ENCODE peak calls at places on chromosomes 7 and 10, in nine cellular contexts. One of them, this sample, is unnamed.

GRCh38 chr7:145909956-145910611 is 206.5 kb upstream of the CNTNAP2 start:
- DNase-seq in amniotic stem cell: no peak
- DNase-seq in activated T-helper 9 cell treated with anti-CD3 and anti-CD28 coated beads, Interleukin-2, amount 50 U/mL, for 16 hours: no peak
- DNase-seq in T-helper 17 cell: no peak
- DNase-seq in memory B cell: no peak
- DNase-seq in AG09309: no peak
- DNase-seq in stimulated activated effector memory CD8-positive, alpha-beta T cell treated with anti-CD3 and anti-CD28 coated beads, Interleukin-12 subunit alpha, Interleukin-12 subunit beta, amount 100 ng/mL, for 72 hours: no peak
- DNase-seq in stimulated activated CD4-positive, alpha-beta T cell treated with anti-CD3 and anti-CD28 coated beads, Interleukin-1b, Interleukin-23, amount 100 ng/mL, for 48 hours: no peak
- DNase-seq in NCI-H774: no peak
- DNase-seq in this sample: no peak

GRCh38 chr7:35584990-35585389 is 109.9 kb downstream of the HERPUD2 start:
- DNase-seq in amniotic stem cell: no peak
- DNase-seq in activated T-helper 9 cell treated with anti-CD3 and anti-CD28 coated beads, Interleukin-2, amount 50 U/mL, for 16 hours: no peak
- DNase-seq in T-helper 17 cell: no peak
- DNase-seq in memory B cell: no peak
- DNase-seq in AG09309: no peak
- DNase-seq in stimulated activated effector memory CD8-positive, alpha-beta T cell treated with anti-CD3 and anti-CD28 coated beads, Interleukin-12 subunit alpha, Interleukin-12 subunit beta, amount 100 ng/mL, for 72 hours: no peak
- DNase-seq in stimulated activated CD4-positive, alpha-beta T cell treated with anti-CD3 and anti-CD28 coated beads, Interleukin-1b, Interleukin-23, amount 100 ng/mL, for 48 hours: no peak
- DNase-seq in NCI-H774: no peak
- DNase-seq in this sample: no peak

GRCh38 chr7:25720427-25720826 is 431.6 kb upstream of the NFE2L3 start:
- DNase-seq in amniotic stem cell: no peak
- DNase-seq in activated T-helper 9 cell treated with anti-CD3 and anti-CD28 coated beads, Interleukin-2, amount 50 U/mL, for 16 hours: no peak
- DNase-seq in T-helper 17 cell: no peak
- DNase-seq in memory B cell: no peak
- DNase-seq in AG09309: no peak
- DNase-seq in stimulated activated effector memory CD8-positive, alpha-beta T cell treated with anti-CD3 and anti-CD28 coated beads, Interleukin-12 subunit alpha, Interleukin-12 subunit beta, amount 100 ng/mL, for 72 hours: no peak
- DNase-seq in stimulated activated CD4-positive, alpha-beta T cell treated with anti-CD3 and anti-CD28 coated beads, Interleukin-1b, Interleukin-23, amount 100 ng/mL, for 48 hours: no peak
- DNase-seq in NCI-H774: no peak
- DNase-seq in this sample: no peak

GRCh38 chr7:3733541-3734140 is 432.6 kb downstream of the SDK1 start:
- DNase-seq in amniotic stem cell: no peak
- DNase-seq in activated T-helper 9 cell treated with anti-CD3 and anti-CD28 coated beads, Interleukin-2, amount 50 U/mL, for 16 hours: no peak
- DNase-seq in T-helper 17 cell: no peak
- DNase-seq in memory B cell: no peak
- DNase-seq in AG09309: no peak
- DNase-seq in stimulated activated effector memory CD8-positive, alpha-beta T cell treated with anti-CD3 and anti-CD28 coated beads, Interleukin-12 subunit alpha, Interleukin-12 subunit beta, amount 100 ng/mL, for 72 hours: no peak
- DNase-seq in stimulated activated CD4-positive, alpha-beta T cell treated with anti-CD3 and anti-CD28 coated beads, Interleukin-1b, Interleukin-23, amount 100 ng/mL, for 48 hours: no peak
- DNase-seq in NCI-H774: no peak
- DNase-seq in this sample: no peak

GRCh38 chr7:24668922-24669635 is 88.2 kb downstream of the GSDME start:
- DNase-seq in amniotic stem cell: no peak
- DNase-seq in activated T-helper 9 cell treated with anti-CD3 and anti-CD28 coated beads, Interleukin-2, amount 50 U/mL, for 16 hours: no peak
- DNase-seq in T-helper 17 cell: no peak
- DNase-seq in memory B cell: no peak
- DNase-seq in AG09309: no peak
- DNase-seq in stimulated activated effector memory CD8-positive, alpha-beta T cell treated with anti-CD3 and anti-CD28 coated beads, Interleukin-12 subunit alpha, Interleukin-12 subunit beta, amount 100 ng/mL, for 72 hours: no peak
- DNase-seq in stimulated activated CD4-positive, alpha-beta T cell treated with anti-CD3 and anti-CD28 coated beads, Interleukin-1b, Interleukin-23, amount 100 ng/mL, for 48 hours: no peak
- DNase-seq in NCI-H774: no peak
- DNase-seq in this sample: no peak

GRCh38 chr10:68955414-68955785 is 570 bp upstream of the DDX21 start:
- DNase-seq in amniotic stem cell: no peak
- DNase-seq in activated T-helper 9 cell treated with anti-CD3 and anti-CD28 coated beads, Interleukin-2, amount 50 U/mL, for 16 hours: no peak
- DNase-seq in T-helper 17 cell: no peak
- DNase-seq in memory B cell: no peak
- DNase-seq in AG09309: no peak
- DNase-seq in stimulated activated effector memory CD8-positive, alpha-beta T cell treated with anti-CD3 and anti-CD28 coated beads, Interleukin-12 subunit alpha, Interleukin-12 subunit beta, amount 100 ng/mL, for 72 hours: no peak
- DNase-seq in stimulated activated CD4-positive, alpha-beta T cell treated with anti-CD3 and anti-CD28 coated beads, Interleukin-1b, Interleukin-23, amount 100 ng/mL, for 48 hours: peak; percentile 39
- DNase-seq in NCI-H774: no peak
- DNase-seq in this sample: no peak

GRCh38 chr7:3068568-3068967 is 24.9 kb upstream of the CARD11 start:
- DNase-seq in amniotic stem cell: no peak
- DNase-seq in activated T-helper 9 cell treated with anti-CD3 and anti-CD28 coated beads, Interleukin-2, amount 50 U/mL, for 16 hours: no peak
- DNase-seq in T-helper 17 cell: no peak
- DNase-seq in memory B cell: no peak
- DNase-seq in AG09309: no peak
- DNase-seq in stimulated activated effector memory CD8-positive, alpha-beta T cell treated with anti-CD3 and anti-CD28 coated beads, Interleukin-12 subunit alpha, Interleukin-12 subunit beta, amount 100 ng/mL, for 72 hours: no peak
- DNase-seq in stimulated activated CD4-positive, alpha-beta T cell treated with anti-CD3 and anti-CD28 coated beads, Interleukin-1b, Interleukin-23, amount 100 ng/mL, for 48 hours: no peak
- DNase-seq in NCI-H774: no peak
- DNase-seq in this sample: no peak

GRCh38 chr7:41399171-41399570 is 303.7 kb downstream of the INHBA start:
- DNase-seq in amniotic stem cell: no peak
- DNase-seq in activated T-helper 9 cell treated with anti-CD3 and anti-CD28 coated beads, Interleukin-2, amount 50 U/mL, for 16 hours: no peak
- DNase-seq in T-helper 17 cell: no peak
- DNase-seq in memory B cell: no peak
- DNase-seq in AG09309: no peak
- DNase-seq in stimulated activated effector memory CD8-positive, alpha-beta T cell treated with anti-CD3 and anti-CD28 coated beads, Interleukin-12 subunit alpha, Interleukin-12 subunit beta, amount 100 ng/mL, for 72 hours: no peak
- DNase-seq in stimulated activated CD4-positive, alpha-beta T cell treated with anti-CD3 and anti-CD28 coated beads, Interleukin-1b, Interleukin-23, amount 100 ng/mL, for 48 hours: no peak
- DNase-seq in NCI-H774: no peak
- DNase-seq in this sample: no peak

GRCh38 chr10:65555192-65555591 is 1370.6 kb upstream of the LRRTM3 start:
- DNase-seq in amniotic stem cell: no peak
- DNase-seq in activated T-helper 9 cell treated with anti-CD3 and anti-CD28 coated beads, Interleukin-2, amount 50 U/mL, for 16 hours: no peak
- DNase-seq in T-helper 17 cell: no peak
- DNase-seq in memory B cell: no peak
- DNase-seq in AG09309: no peak
- DNase-seq in stimulated activated effector memory CD8-positive, alpha-beta T cell treated with anti-CD3 and anti-CD28 coated beads, Interleukin-12 subunit alpha, Interleukin-12 subunit beta, amount 100 ng/mL, for 72 hours: no peak
- DNase-seq in stimulated activated CD4-positive, alpha-beta T cell treated with anti-CD3 and anti-CD28 coated beads, Interleukin-1b, Interleukin-23, amount 100 ng/mL, for 48 hours: no peak
- DNase-seq in NCI-H774: no peak
- DNase-seq in this sample: no peak